ENCODE peak calls at places on chromosome 7, in four cellular contexts. One of them, this sample, is unnamed.

GRCh38 chr7:44093102-44093641 is 10.8 kb upstream of the POLM start:
- DNase-seq in adipocyte: no peak
- DNase-seq in NCI-H460: no peak
- DNase-seq in activated CD8-positive, alpha-beta T cell treated with anti-CD3 and anti-CD28 coated beads for 36 hours: no peak
- DNase-seq in this sample: no peak

GRCh38 chr7:31478018-31478417 is 35.9 kb upstream of the ITPRID1 start:
- DNase-seq in activated CD8-positive, alpha-beta T cell treated with anti-CD3 and anti-CD28 coated beads for 36 hours: no peak
- DNase-seq in adipocyte: no peak
- DNase-seq in NCI-H460: no peak
- DNase-seq in this sample: no peak

GRCh38 chr7:20358762-20359282 is 28.1 kb downstream of the ITGB8 start:
- DNase-seq in adipocyte: peak
- DNase-seq in activated CD8-positive, alpha-beta T cell treated with anti-CD3 and anti-CD28 coated beads for 36 hours: no peak
- DNase-seq in NCI-H460: no peak
- DNase-seq in this sample: no peak

GRCh38 chr7:78062214-78062613 is 263.6 kb downstream of the PHTF2 start:
- DNase-seq in adipocyte: no peak
- DNase-seq in activated CD8-positive, alpha-beta T cell treated with anti-CD3 and anti-CD28 coated beads for 36 hours: no peak
- DNase-seq in NCI-H460: no peak
- DNase-seq in this sample: no peak

GRCh38 chr7:117061751-117062150 is 108.5 kb downstream of the ST7 start:
- DNase-seq in activated CD8-positive, alpha-beta T cell treated with anti-CD3 and anti-CD28 coated beads for 36 hours: no peak
- DNase-seq in adipocyte: peak
- DNase-seq in NCI-H460: no peak
- DNase-seq in this sample: peak

GRCh38 chr7:26959290-26959689 is 94.9 kb upstream of the SKAP2 start:
- DNase-seq in activated CD8-positive, alpha-beta T cell treated with anti-CD3 and anti-CD28 coated beads for 36 hours: no peak
- DNase-seq in NCI-H460: no peak
- DNase-seq in adipocyte: no peak
- DNase-seq in this sample: no peak

GRCh38 chr7:6221340-6222319 is 50.8 kb downstream of the CYTH3 start:
- DNase-seq in adipocyte: no peak
- DNase-seq in NCI-H460: no peak
- DNase-seq in activated CD8-positive, alpha-beta T cell treated with anti-CD3 and anti-CD28 coated beads for 36 hours: peak
- DNase-seq in this sample: no peak

GRCh38 chr7:118858651-118859149 is 634.2 kb downstream of the ANKRD7 start:
- DNase-seq in activated CD8-positive, alpha-beta T cell treated with anti-CD3 and anti-CD28 coated beads for 36 hours: no peak
- DNase-seq in adipocyte: no peak
- DNase-seq in NCI-H460: no peak
- DNase-seq in this sample: no peak

GRCh38 chr7:24885305-24885704 is 94.7 kb downstream of the OSBPL3 start:
- DNase-seq in activated CD8-positive, alpha-beta T cell treated with anti-CD3 and anti-CD28 coated beads for 36 hours: no peak
- DNase-seq in adipocyte: no peak
- DNase-seq in NCI-H460: no peak
- DNase-seq in this sample: no peak

GRCh38 chr7:102404005-102404861 is 8.1 kb downstream of the PRKRIP1 start:
- DNase-seq in adipocyte: peak
- DNase-seq in NCI-H460: peak
- DNase-seq in activated CD8-positive, alpha-beta T cell treated with anti-CD3 and anti-CD28 coated beads for 36 hours: peak
- DNase-seq in this sample: peak

GRCh38 chr7:42790196-42790595 is 121.7 kb downstream of the C7orf25 start:
- DNase-seq in NCI-H460: no peak
- DNase-seq in activated CD8-positive, alpha-beta T cell treated with anti-CD3 and anti-CD28 coated beads for 36 hours: no peak
- DNase-seq in adipocyte: no peak
- DNase-seq in this sample: peak

GRCh38 chr7:121510858-121511482 is 114.9 kb upstream of the FAM3C start:
- DNase-seq in activated CD8-positive, alpha-beta T cell treated with anti-CD3 and anti-CD28 coated beads for 36 hours: no peak
- DNase-seq in NCI-H460: no peak
- DNase-seq in adipocyte: no peak
- DNase-seq in this sample: no peak

GRCh38 chr7:30660331-30661255 is 21.7 kb downstream of the CRHR2 start:
- DNase-seq in adipocyte: no peak
- DNase-seq in NCI-H460: no peak
- DNase-seq in activated CD8-positive, alpha-beta T cell treated with anti-CD3 and anti-CD28 coated beads for 36 hours: no peak
- DNase-seq in this sample: no peak

GRCh38 chr7:154587812-154588211 is 415.1 kb downstream of the PAXIP1 start:
- DNase-seq in adipocyte: no peak
- DNase-seq in activated CD8-positive, alpha-beta T cell treated with anti-CD3 and anti-CD28 coated beads for 36 hours: no peak
- DNase-seq in NCI-H460: no peak
- DNase-seq in this sample: no peak

GRCh38 chr7:133452611-133453010 is 199.7 kb downstream of the EXOC4 start:
- DNase-seq in activated CD8-positive, alpha-beta T cell treated with anti-CD3 and anti-CD28 coated beads for 36 hours: no peak
- DNase-seq in NCI-H460: no peak
- DNase-seq in adipocyte: no peak
- DNase-seq in this sample: no peak

GRCh38 chr7:50335795-50336754 is 31.6 kb downstream of the IKZF1 start:
- DNase-seq in NCI-H460: no peak
- DNase-seq in adipocyte: no peak
- DNase-seq in activated CD8-positive, alpha-beta T cell treated with anti-CD3 and anti-CD28 coated beads for 36 hours: peak
- DNase-seq in this sample: no peak

GRCh38 chr7:37187179-37187578 is 261.5 kb downstream of the ELMO1 start:
- DNase-seq in adipocyte: no peak
- DNase-seq in activated CD8-positive, alpha-beta T cell treated with anti-CD3 and anti-CD28 coated beads for 36 hours: no peak
- DNase-seq in NCI-H460: no peak
- DNase-seq in this sample: no peak

GRCh38 chr7:18685961-18686360 is 190.4 kb downstream of the HDAC9 start:
- DNase-seq in activated CD8-positive, alpha-beta T cell treated with anti-CD3 and anti-CD28 coated beads for 36 hours: no peak
- DNase-seq in NCI-H460: no peak
- DNase-seq in adipocyte: peak
- DNase-seq in this sample: peak

GRCh38 chr7:100008525-100008924 is 6.9 kb upstream of the ZKSCAN1 start:
- DNase-seq in NCI-H460: no peak
- DNase-seq in activated CD8-positive, alpha-beta T cell treated with anti-CD3 and anti-CD28 coated beads for 36 hours: no peak
- DNase-seq in adipocyte: no peak
- DNase-seq in this sample: no peak

GRCh38 chr7:131066635-131067034 is 261.0 kb upstream of the MKLN1 start:
- DNase-seq in NCI-H460: no peak
- DNase-seq in adipocyte: peak
- DNase-seq in activated CD8-positive, alpha-beta T cell treated with anti-CD3 and anti-CD28 coated beads for 36 hours: no peak
- DNase-seq in this sample: peak

GRCh38 chr7:155209478-155209864 is 88.2 kb upstream of the INSIG1 start:
- DNase-seq in adipocyte: no peak
- DNase-seq in activated CD8-positive, alpha-beta T cell treated with anti-CD3 and anti-CD28 coated beads for 36 hours: peak
- DNase-seq in NCI-H460: no peak
- DNase-seq in this sample: no peak

GRCh38 chr7:17690030-17690429 is 250.3 kb downstream of the SNX13 start:
- DNase-seq in NCI-H460: peak
- DNase-seq in activated CD8-positive, alpha-beta T cell treated with anti-CD3 and anti-CD28 coated beads for 36 hours: no peak
- DNase-seq in adipocyte: peak
- DNase-seq in this sample: peak

GRCh38 chr7:9349625-9350024 is 916.2 kb downstream of the NXPH1 start:
- DNase-seq in adipocyte: no peak
- DNase-seq in activated CD8-positive, alpha-beta T cell treated with anti-CD3 and anti-CD28 coated beads for 36 hours: no peak
- DNase-seq in NCI-H460: no peak
- DNase-seq in this sample: no peak

GRCh38 chr7:70569335-70569819 is 562.6 kb upstream of the GALNT17 start:
- DNase-seq in NCI-H460: no peak
- DNase-seq in adipocyte: no peak
- DNase-seq in activated CD8-positive, alpha-beta T cell treated with anti-CD3 and anti-CD28 coated beads for 36 hours: no peak
- DNase-seq in this sample: no peak

GRCh38 chr7:106425017-106425719 is 140.4 kb upstream of the NAMPT start:
- DNase-seq in adipocyte: peak
- DNase-seq in NCI-H460: peak
- DNase-seq in activated CD8-positive, alpha-beta T cell treated with anti-CD3 and anti-CD28 coated beads for 36 hours: peak
- DNase-seq in this sample: peak

This sample was measured in EH.